ENCODE peak calls at places on chromosomes 3 and 15, in seven cellular contexts. L is aorta, X is Panc1, Y is upper lobe of right lung, J is sigmoid colon, Q is breast epithelium, P is IMR-90. R is an unnamed sample. For H3K4me1, the result is how much of the 10 kb centered on the place peaks cover.

GRCh38 chr15:101169457-101170071 is 82.3 kb downstream of the CHSY1 start:
- DNase-seq in J (peak), P (peak), X (no peak), Y (no peak), Q (no peak), L (peak), R (no peak)

GRCh38 chr3:123161167-123161566 is 40.6 kb upstream of the SEC22A start:
- DNase-seq in J (no peak), L (no peak), X (no peak), Y (no peak), P (no peak), Q (no peak), R (no peak)

GRCh38 chr3:66450389-66451022 is 50.3 kb downstream of the LRIG1 start:
- DNase-seq in X (no peak), Y (no peak), P (peak), L (no peak), J (peak), Q (no peak), R (no peak)

GRCh38 chr3:48440590-48440958 is 517 bp downstream of the TMA7 start:
- DNase-seq in P (no peak), Q (no peak), X (no peak), Y (no peak), L (no peak), J (no peak), R (no peak)

GRCh38 chr3:37111199-37111598 is 63.2 kb downstream of the LRRFIP2 start:
- DNase-seq in Q (no peak), X (no peak), J (no peak), L (no peak), P (no peak), Y (no peak), R (no peak)

GRCh38 chr3:115396801-115397200 is 226.5 kb upstream of the GAP43 start:
- DNase-seq in Y (no peak), Q (no peak), L (no peak), J (no peak), X (no peak), P (no peak), R (no peak)

GRCh38 chr3:143612541-143612940 is 235.7 kb downstream of the SLC9A9 start:
- DNase-seq in J (no peak), P (no peak), L (no peak), X (no peak), Q (no peak), Y (no peak), R (no peak)

GRCh38 chr3:57889807-57890206 is 118.4 kb upstream of the FLNB start:
- DNase-seq in X (no peak), Y (no peak), P (peak), J (peak), Q (no peak), L (no peak), R (no peak)

GRCh38 chr3:122357828-122358617 is 25.0 kb downstream of the MIX23 start:
- DNase-seq in X (no peak), Q (no peak), Y (no peak), L (no peak), P (peak), J (no peak), R (no peak)

GRCh38 chr3:62159693-62160092 is 213.7 kb downstream of the FEZF2 start:
- DNase-seq in Y (no peak), L (peak), Q (no peak), J (peak), X (no peak), P (peak), R (no peak)

GRCh38 chr3:72092778-72093177 is 307.8 kb upstream of the PROK2 start:
- DNase-seq in L (no peak), P (no peak), X (no peak), J (no peak), Y (no peak), Q (no peak), R (no peak)

GRCh38 chr3:48012659-48013058 is 3.6 kb downstream of the MAP4 start:
- DNase-seq in Y (no peak), Q (no peak), L (no peak), X (no peak), P (no peak), J (no peak), R (no peak)

GRCh38 chr3:140277886-140278285 is 342.9 kb downstream of the CLSTN2 start:
- DNase-seq in P (no peak), L (no peak), Q (no peak), Y (no peak), X (no peak), J (no peak), R (no peak)

GRCh38 chr3:14768881-14769280 is 49.9 kb upstream of the FGD5 start:
- DNase-seq in L (no peak), X (no peak), Y (no peak), J (no peak), P (no peak), Q (no peak), R (no peak)

GRCh38 chr3:119969759-119970158 is 124.5 kb downstream of the GSK3B start:
- DNase-seq in X (no peak), Q (no peak), P (no peak), J (no peak), Y (no peak), L (no peak), R (no peak)

GRCh38 chr3:125440559-125440955 is 65.4 kb upstream of the ZNF148 start:
- DNase-seq in Q (no peak), Y (peak), J (no peak), P (no peak), L (no peak), X (no peak), R (no peak)

GRCh38 chr3:81442758-81443456 is 318.5 kb downstream of the GBE1 start:
- DNase-seq in P (no peak), J (no peak), L (no peak), Q (no peak), Y (no peak), X (no peak), R (no peak)

GRCh38 chr3:115330406-115330805 is 183.3 kb upstream of the ZBTB20 start:
- DNase-seq in Q (no peak), J (no peak), P (peak), Y (no peak), L (no peak), X (no peak), R (no peak)

GRCh38 chr15:97072560-97072959 is 742.1 kb downstream of the NR2F2 start:
- DNase-seq in X (no peak), Q (no peak), P (no peak), L (no peak), Y (no peak), J (no peak), R (no peak)

GRCh38 chr3:146124141-146124801 is 36.7 kb downstream of the PLOD2 start:
- DNase-seq in P (no peak), J (no peak), X (no peak), Y (no peak), Q (no peak), L (no peak), R (no peak)

GRCh38 chr3:136639069-136639468 is 113.1 kb downstream of the STAG1 start:
- DNase-seq in L (no peak), Y (no peak), P (no peak), Q (no peak), J (no peak), X (no peak), R (no peak)

GRCh38 chr15:50953302-50953701 is 44.8 kb downstream of the AP4E1 start:
- DNase-seq in Q (no peak), P (peak), J (no peak), Y (no peak), L (no peak), X (no peak), R (no peak)

GRCh38 chr3:151281671-151282334 is 3.5 kb upstream of the P2RY14 start:
- DNase-seq in P (peak), J (no peak), X (no peak), Y (no peak), Q (no peak), L (no peak), R (no peak)

GRCh38 chr3:63351159-63352007 is 73.3 kb downstream of the SYNPR start:
- DNase-seq in P (peak), L (no peak), X (peak), J (no peak), Q (no peak), Y (no peak), R (no peak)

GRCh38 chr15:99438222-99438592 is 127.6 kb upstream of the MEF2A start:
- DNase-seq in X (no peak), Y (peak), L (peak), P (no peak), J (peak), Q (no peak), R (no peak)

GRCh38 chr3:80733522-80734176 is 965.9 kb upstream of the ROBO1 start:
- DNase-seq in X (no peak), Y (no peak), J (no peak), Q (no peak), L (no peak), P (peak), R (no peak)

GRCh38 chr3:189406148-189406547 is 225.0 kb upstream of the TP63 start:
- DNase-seq in J (no peak), Q (no peak), Y (no peak), L (no peak), P (no peak), X (no peak), R (no peak)

GRCh38 chr3:87260270-87260669 is 16.1 kb downstream of the POU1F1 start:
- DNase-seq in J (no peak), L (no peak), P (peak), Y (no peak), X (peak), Q (no peak), R (no peak)

GRCh38 chr3:187802928-187803259 is 57.6 kb upstream of the BCL6 start:
- DNase-seq in P (no peak), X (no peak), Q (no peak), L (no peak), Y (no peak), J (no peak), R (peak)

GRCh38 chr3:70970952-70971351 is 612.6 kb downstream of the FOXP1 start:
- DNase-seq in L (no peak), J (no peak), X (no peak), Q (no peak), P (no peak), Y (no peak), R (no peak)

DNA sequence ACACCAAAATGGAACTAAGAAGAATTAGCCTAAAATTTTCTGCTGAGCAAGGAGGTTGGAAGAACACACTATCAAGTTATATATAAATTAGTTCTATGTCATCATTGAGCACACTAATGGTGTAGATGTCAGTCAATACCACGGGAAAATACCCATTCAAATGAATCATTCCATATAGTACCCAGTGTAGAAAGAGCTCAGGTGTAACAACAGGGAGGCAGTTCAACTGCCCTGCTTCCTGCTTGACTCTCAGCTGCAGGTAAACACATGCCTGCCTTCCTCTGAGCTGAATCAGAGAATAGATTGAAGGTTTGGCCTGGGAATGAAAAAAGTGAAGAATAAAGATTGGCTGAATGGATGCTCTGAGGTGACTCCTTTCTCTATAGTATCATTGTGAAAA is 1088.0 kb downstream of the AGBL1 start:
- DNase-seq in X (no peak), J (no peak), L (no peak), Y (no peak), Q (no peak), P (no peak), R (no peak)
- H3K27ac ChIP-seq in X (no peak), J (no peak), L (no peak), Y (no peak), Q (no peak), P (no peak), R (no peak)

GRCh38 chr15:86829251-86829650 is 749.6 kb downstream of the AGBL1 start:
- DNase-seq in Q (no peak), P (no peak), L (no peak), X (no peak), J (no peak), Y (no peak), R (no peak)
- H3K4me3 ChIP-seq in Q (no peak), P (no peak), L (no peak), X (no peak), J (no peak), Y (no peak), R (no peak)

DNA sequence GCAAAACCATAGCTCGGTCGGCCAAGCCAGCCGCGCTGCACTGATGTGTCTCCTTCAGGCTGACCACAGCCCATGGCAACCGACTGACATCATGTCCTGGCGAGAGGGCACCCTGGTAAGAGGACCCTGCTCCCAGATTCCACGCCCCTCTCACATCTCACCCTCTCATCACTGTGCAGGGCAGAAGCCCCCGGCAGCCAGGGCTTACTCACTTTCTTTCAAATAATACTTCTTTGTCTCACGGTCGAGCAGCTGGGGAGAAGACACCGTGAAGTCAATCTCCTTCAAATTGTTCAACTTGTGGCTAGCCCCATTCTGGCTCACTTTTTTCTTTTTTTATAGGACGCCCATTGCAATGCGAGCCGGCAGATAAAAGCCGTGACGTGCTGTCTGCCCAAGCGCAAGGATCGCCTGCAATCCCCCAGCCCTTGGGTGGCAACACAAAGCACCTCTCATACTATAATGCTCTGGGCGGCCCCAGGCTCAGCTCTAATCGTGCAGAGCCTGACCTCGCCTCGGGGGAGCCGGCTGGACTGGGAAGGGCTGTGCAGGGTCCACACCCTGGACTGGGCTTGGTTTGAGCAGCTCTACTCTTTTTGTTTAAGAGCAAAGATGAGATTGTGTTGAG is 33.6 kb downstream of the VGLL4 start:
- DNase-seq in P (peak), J (no peak), Y (no peak), L (no peak), Q (no peak), X (no peak), R (no peak)
- H3K4me1 ChIP-seq in P (under half), J (half or more), Y (under half), L (under half), Q (under half), X (half or more), R (under half)

GRCh38 chr3:194223951-194224350 is 88.0 kb downstream of the HES1 start:
- DNase-seq in J (no peak), Q (no peak), X (no peak), P (no peak), Y (no peak), L (no peak), R (no peak)
- H3K27ac ChIP-seq in J (peak), Q (no peak), X (no peak), P (no peak), Y (no peak), L (no peak), R (no peak)